ENCODE peak calls at places on chromosomes 11 and 22, in six cellular contexts. U, S, M, G, Q and E are unnamed samples.

GRCh38 chr11:111229604-111230003 is 15.9 kb upstream of the POU2AF2 start:
- DNase-seq in Q (no peak), U (no peak), G (no peak), M (no peak), S (no peak), E (no peak)

GRCh38 chr11:123318623-123319022 is 111.4 kb upstream of the GRAMD1B start:
- DNase-seq in G (no peak), U (no peak), Q (no peak), M (no peak), S (no peak), E (no peak)

GRCh38 chr11:88594274-88594950 is 256.9 kb upstream of the CTSC start:
- DNase-seq in U (no peak), Q (no peak), G (no peak), M (no peak), S (no peak), E (no peak)

GRCh38 chr11:110311783-110312578 is 15.6 kb upstream of the RDX start:
- DNase-seq in G (no peak), S (no peak), M (no peak), U (peak; percentile 75), Q (peak; percentile 9), E (no peak)

GRCh38 chr22:21651521-21652009 is 9.5 kb downstream of the SDF2L1 start:
- DNase-seq in Q (no peak), U (no peak), S (no peak), G (peak; percentile 24), M (no peak), E (no peak)

GRCh38 chr22:35102663-35103062 is 36.7 kb downstream of the ISX start:
- DNase-seq in Q (peak; percentile 51), U (peak; percentile 2), M (no peak), S (no peak), G (no peak), E (peak; percentile 41)

GRCh38 chr11:83087035-83087434 is 15.3 kb upstream of the RAB30 start:
- DNase-seq in S (no peak), G (no peak), U (no peak), Q (no peak), M (no peak), E (no peak)

GRCh38 chr11:68164437-68164836 is 43.2 kb upstream of the CHKA start:
- DNase-seq in S (no peak), M (no peak), U (peak; percentile 66), G (no peak), Q (no peak), E (no peak)

GRCh38 chr22:26072611-26073010 is 96.7 kb upstream of the SEZ6L start:
- DNase-seq in G (no peak), S (no peak), Q (no peak), U (no peak), M (no peak), E (no peak)

DNA sequence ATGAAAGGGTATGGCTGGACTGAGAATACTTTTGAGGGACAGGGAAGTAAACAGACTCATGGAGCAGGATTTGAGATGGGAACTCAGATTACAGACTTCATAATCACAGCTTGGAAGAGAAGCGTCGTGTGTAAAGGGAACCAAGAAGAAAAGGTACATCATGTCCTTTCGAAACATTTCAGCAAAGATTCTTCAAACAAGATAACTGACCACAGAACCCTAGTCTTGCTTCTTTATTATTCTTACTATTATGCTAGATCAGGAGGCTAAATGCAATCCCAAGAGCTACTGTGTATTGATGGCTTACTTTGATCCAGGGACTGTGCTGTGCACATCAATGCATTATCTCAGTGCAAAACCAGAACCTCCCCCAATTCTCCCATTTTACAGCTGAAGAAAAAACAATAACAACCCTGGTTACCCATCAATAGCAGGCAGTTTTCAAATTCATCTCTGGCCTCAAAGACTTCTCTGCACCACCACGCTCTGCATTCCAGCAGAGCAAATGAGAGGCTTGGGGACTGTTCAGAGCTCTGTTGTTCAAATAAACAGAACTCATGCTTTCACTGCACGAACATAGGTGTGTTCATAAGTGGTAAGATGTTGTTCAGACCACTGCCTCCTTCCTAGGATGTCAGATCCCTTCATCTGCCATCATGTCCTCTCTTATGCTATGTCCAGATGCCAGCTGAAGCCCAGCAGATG is 104.8 kb upstream of the NAV2 start:
- DNase-seq in U (peak; percentile 48), M (no peak), S (no peak), Q (no peak), G (no peak), E (no peak)
- TF ChIP-seq CTCF in U (no peak), M (no peak), S (no peak), Q (no peak), G (no peak), E (no peak)

GRCh38 chr11:5203366-5203765 is 2.9 kb upstream of the OR51V1 start:
- DNase-seq in M (no peak), G (no peak), S (no peak), Q (no peak), U (peak; percentile 71), E (no peak)

GRCh38 chr11:5210376-5210885 is 9.9 kb upstream of the OR51V1 start:
- DNase-seq in Q (no peak), M (no peak), G (no peak), U (no peak), S (no peak), E (no peak)

GRCh38 chr11:5200582-5200981 is at the start of gene OR51V1:
- DNase-seq in M (no peak), Q (no peak), S (no peak), G (no peak), U (no peak), E (no peak)

DNA sequence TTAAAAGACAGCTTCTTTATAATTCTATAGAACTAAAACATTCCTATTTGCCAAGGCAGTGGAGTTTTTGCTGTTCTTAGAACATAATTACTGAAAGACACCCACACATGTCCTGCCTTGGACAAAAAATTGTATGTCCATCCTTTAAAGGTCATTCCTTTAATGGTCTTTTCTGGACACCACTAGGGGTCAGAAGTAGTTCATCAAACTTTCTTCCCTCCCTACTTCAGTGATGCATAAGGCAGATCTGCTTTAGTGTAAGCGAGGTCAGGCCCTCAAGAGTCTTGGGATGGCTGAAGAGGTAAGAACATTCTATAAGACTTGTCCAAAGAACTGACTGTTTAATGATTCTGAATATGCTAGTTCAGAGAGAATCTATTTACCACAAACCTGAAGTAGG is 4.3 kb upstream of the OR51V1 start:
- DNase-seq in M (no peak), Q (peak; percentile 76), G (peak; percentile 16), U (peak; percentile 90), S (no peak), E (peak; percentile 47)
- TF ChIP-seq CTCF in M (no peak), Q (peak; percentile 67), G (peak; percentile 37), U (peak; percentile 82), S (no peak), E (peak; percentile 23)

GRCh38 chr11:406796-407650 is 7.8 kb downstream of the SIGIRR start:
- DNase-seq in M (peak; percentile 93), S (peak; percentile 91), Q (peak; percentile 93), G (peak; percentile 53), U (peak; percentile 65), E (peak; percentile 98)
- TF ChIP-seq CTCF in M (peak; percentile 27), S (no peak), Q (peak; percentile 24), G (no peak), U (peak; percentile 4), E (peak; percentile 9)

GRCh38 chr11:75553182-75553581 is 8.9 kb upstream of the SERPINH1 start:
- DNase-seq in S (no peak), M (no peak), U (no peak), G (no peak), Q (no peak), E (no peak)
- TF ChIP-seq CTCF in S (no peak), M (no peak), U (no peak), G (no peak), Q (no peak), E (no peak)